ENCODE peak calls at places on chromosomes 2 and 18, in ten cellular contexts. One of them, this sample, is unnamed.
A peak's percentile ranks its signal among the peaks of the same experiment; 100 is the strongest.

GRCh38 chr2:19540739-19541503 is 182.5 kb upstream of the OSR1 start:
- DNase-seq in left cardiac atrium: no peak
- DNase-seq in stimulated activated CD4-positive, alpha-beta T cell treated with anti-CD3 and anti-CD28 coated beads, Interleukin-1b, Interleukin-23, amount 100 ng/mL, for 24 hours: no peak
- DNase-seq in anterior cingulate cortex: no peak
- DNase-seq in activated CD8-positive, alpha-beta T cell treated with anti-CD3 and anti-CD28 coated beads, Interleukin-2, amount 10 ng/mL, durations not matched to agents 7 days and 5 days: no peak
- DNase-seq in H4: peak; percentile 14
- DNase-seq in HT-29: peak; percentile 89
- DNase-seq in foreskin fibroblast: peak; percentile 92
- DNase-seq in uterus: no peak
- DNase-seq in left lung: no peak
- DNase-seq in this sample: no peak

GRCh38 chr2:161586517-161587167 is 37.6 kb upstream of the SLC4A10 start:
- DNase-seq in left cardiac atrium: no peak
- DNase-seq in stimulated activated CD4-positive, alpha-beta T cell treated with anti-CD3 and anti-CD28 coated beads, Interleukin-1b, Interleukin-23, amount 100 ng/mL, for 24 hours: no peak
- DNase-seq in anterior cingulate cortex: no peak
- DNase-seq in activated CD8-positive, alpha-beta T cell treated with anti-CD3 and anti-CD28 coated beads, Interleukin-2, amount 10 ng/mL, durations not matched to agents 7 days and 5 days: no peak
- DNase-seq in H4: peak; percentile 14
- DNase-seq in HT-29: peak; percentile 58
- DNase-seq in foreskin fibroblast: peak; percentile 1
- DNase-seq in uterus: no peak
- DNase-seq in left lung: no peak
- DNase-seq in this sample: peak; percentile 17

GRCh38 chr2:37230581-37230980 is 815 bp downstream of the CEBPZ start:
- DNase-seq in left cardiac atrium: no peak
- DNase-seq in stimulated activated CD4-positive, alpha-beta T cell treated with anti-CD3 and anti-CD28 coated beads, Interleukin-1b, Interleukin-23, amount 100 ng/mL, for 24 hours: no peak
- DNase-seq in anterior cingulate cortex: no peak
- DNase-seq in activated CD8-positive, alpha-beta T cell treated with anti-CD3 and anti-CD28 coated beads, Interleukin-2, amount 10 ng/mL, durations not matched to agents 7 days and 5 days: no peak
- DNase-seq in H4: no peak
- DNase-seq in HT-29: peak; percentile 43
- DNase-seq in foreskin fibroblast: no peak
- DNase-seq in uterus: no peak
- DNase-seq in left lung: no peak
- DNase-seq in this sample: peak; percentile 5

GRCh38 chr2:180707867-180708205 is 272.6 kb upstream of the UBE2E3 start:
- DNase-seq in left cardiac atrium: no peak
- DNase-seq in stimulated activated CD4-positive, alpha-beta T cell treated with anti-CD3 and anti-CD28 coated beads, Interleukin-1b, Interleukin-23, amount 100 ng/mL, for 24 hours: no peak
- DNase-seq in anterior cingulate cortex: no peak
- DNase-seq in activated CD8-positive, alpha-beta T cell treated with anti-CD3 and anti-CD28 coated beads, Interleukin-2, amount 10 ng/mL, durations not matched to agents 7 days and 5 days: no peak
- DNase-seq in H4: peak; percentile 87
- DNase-seq in HT-29: peak; percentile 74
- DNase-seq in foreskin fibroblast: peak; percentile 95
- DNase-seq in uterus: no peak
- DNase-seq in left lung: no peak
- DNase-seq in this sample: no peak

GRCh38 chr18:77223653-77224052 is 26.0 kb upstream of the GALR1 start:
- DNase-seq in left cardiac atrium: no peak
- DNase-seq in stimulated activated CD4-positive, alpha-beta T cell treated with anti-CD3 and anti-CD28 coated beads, Interleukin-1b, Interleukin-23, amount 100 ng/mL, for 24 hours: no peak
- DNase-seq in anterior cingulate cortex: no peak
- DNase-seq in activated CD8-positive, alpha-beta T cell treated with anti-CD3 and anti-CD28 coated beads, Interleukin-2, amount 10 ng/mL, durations not matched to agents 7 days and 5 days: no peak
- DNase-seq in H4: peak; percentile 85
- DNase-seq in HT-29: no peak
- DNase-seq in foreskin fibroblast: no peak
- DNase-seq in uterus: no peak
- DNase-seq in left lung: no peak
- DNase-seq in this sample: no peak

GRCh38 chr2:237432484-237433092 is 18.6 kb upstream of the COL6A3 start:
- DNase-seq in left cardiac atrium: peak; percentile 61
- DNase-seq in stimulated activated CD4-positive, alpha-beta T cell treated with anti-CD3 and anti-CD28 coated beads, Interleukin-1b, Interleukin-23, amount 100 ng/mL, for 24 hours: peak; percentile 86
- DNase-seq in anterior cingulate cortex: no peak
- DNase-seq in activated CD8-positive, alpha-beta T cell treated with anti-CD3 and anti-CD28 coated beads, Interleukin-2, amount 10 ng/mL, durations not matched to agents 7 days and 5 days: peak; percentile 76
- DNase-seq in H4: peak; percentile 92
- DNase-seq in HT-29: peak; percentile 23
- DNase-seq in foreskin fibroblast: peak; percentile 99
- DNase-seq in uterus: no peak
- DNase-seq in left lung: peak; percentile 76
- DNase-seq in this sample: no peak

GRCh38 chr2:46157072-46157965 is 139.9 kb upstream of the EPAS1 start:
- DNase-seq in left cardiac atrium: peak; percentile 45
- DNase-seq in stimulated activated CD4-positive, alpha-beta T cell treated with anti-CD3 and anti-CD28 coated beads, Interleukin-1b, Interleukin-23, amount 100 ng/mL, for 24 hours: no peak
- DNase-seq in anterior cingulate cortex: no peak
- DNase-seq in activated CD8-positive, alpha-beta T cell treated with anti-CD3 and anti-CD28 coated beads, Interleukin-2, amount 10 ng/mL, durations not matched to agents 7 days and 5 days: no peak
- DNase-seq in H4: no peak
- DNase-seq in HT-29: no peak
- DNase-seq in foreskin fibroblast: no peak
- DNase-seq in uterus: no peak
- DNase-seq in left lung: no peak
- DNase-seq in this sample: no peak

GRCh38 chr2:233074106-233074505 is 14.0 kb downstream of the INPP5D start:
- DNase-seq in left cardiac atrium: no peak
- DNase-seq in stimulated activated CD4-positive, alpha-beta T cell treated with anti-CD3 and anti-CD28 coated beads, Interleukin-1b, Interleukin-23, amount 100 ng/mL, for 24 hours: no peak
- DNase-seq in anterior cingulate cortex: no peak
- DNase-seq in activated CD8-positive, alpha-beta T cell treated with anti-CD3 and anti-CD28 coated beads, Interleukin-2, amount 10 ng/mL, durations not matched to agents 7 days and 5 days: no peak
- DNase-seq in H4: no peak
- DNase-seq in HT-29: no peak
- DNase-seq in foreskin fibroblast: no peak
- DNase-seq in uterus: no peak
- DNase-seq in left lung: no peak
- DNase-seq in this sample: no peak

GRCh38 chr2:121888189-121888557 is 132.7 kb downstream of the TSN start:
- DNase-seq in left cardiac atrium: no peak
- DNase-seq in stimulated activated CD4-positive, alpha-beta T cell treated with anti-CD3 and anti-CD28 coated beads, Interleukin-1b, Interleukin-23, amount 100 ng/mL, for 24 hours: no peak
- DNase-seq in anterior cingulate cortex: no peak
- DNase-seq in activated CD8-positive, alpha-beta T cell treated with anti-CD3 and anti-CD28 coated beads, Interleukin-2, amount 10 ng/mL, durations not matched to agents 7 days and 5 days: peak; percentile 30
- DNase-seq in H4: no peak
- DNase-seq in HT-29: peak; percentile 51
- DNase-seq in foreskin fibroblast: no peak
- DNase-seq in uterus: no peak
- DNase-seq in left lung: no peak
- DNase-seq in this sample: peak; percentile 31

GRCh38 chr2:163348843-163349395 is 386.9 kb downstream of the FIGN start:
- DNase-seq in left cardiac atrium: peak; percentile 19
- DNase-seq in stimulated activated CD4-positive, alpha-beta T cell treated with anti-CD3 and anti-CD28 coated beads, Interleukin-1b, Interleukin-23, amount 100 ng/mL, for 24 hours: no peak
- DNase-seq in anterior cingulate cortex: no peak
- DNase-seq in activated CD8-positive, alpha-beta T cell treated with anti-CD3 and anti-CD28 coated beads, Interleukin-2, amount 10 ng/mL, durations not matched to agents 7 days and 5 days: no peak
- DNase-seq in H4: peak; percentile 86
- DNase-seq in HT-29: peak; percentile 83
- DNase-seq in foreskin fibroblast: peak; percentile 79
- DNase-seq in uterus: peak; percentile 15
- DNase-seq in left lung: no peak
- DNase-seq in this sample: no peak

GRCh38 chr2:5250482-5250881 is 441.7 kb upstream of the SOX11 start:
- DNase-seq in left cardiac atrium: no peak
- DNase-seq in stimulated activated CD4-positive, alpha-beta T cell treated with anti-CD3 and anti-CD28 coated beads, Interleukin-1b, Interleukin-23, amount 100 ng/mL, for 24 hours: no peak
- DNase-seq in anterior cingulate cortex: no peak
- DNase-seq in activated CD8-positive, alpha-beta T cell treated with anti-CD3 and anti-CD28 coated beads, Interleukin-2, amount 10 ng/mL, durations not matched to agents 7 days and 5 days: no peak
- DNase-seq in H4: no peak
- DNase-seq in HT-29: no peak
- DNase-seq in foreskin fibroblast: no peak
- DNase-seq in uterus: no peak
- DNase-seq in left lung: no peak
- DNase-seq in this sample: no peak

GRCh38 chr18:59377938-59378337 is 18.9 kb upstream of the LMAN1 start:
- DNase-seq in left cardiac atrium: no peak
- DNase-seq in stimulated activated CD4-positive, alpha-beta T cell treated with anti-CD3 and anti-CD28 coated beads, Interleukin-1b, Interleukin-23, amount 100 ng/mL, for 24 hours: no peak
- DNase-seq in anterior cingulate cortex: no peak
- DNase-seq in activated CD8-positive, alpha-beta T cell treated with anti-CD3 and anti-CD28 coated beads, Interleukin-2, amount 10 ng/mL, durations not matched to agents 7 days and 5 days: no peak
- DNase-seq in H4: no peak
- DNase-seq in HT-29: no peak
- DNase-seq in foreskin fibroblast: no peak
- DNase-seq in uterus: no peak
- DNase-seq in left lung: no peak
- DNase-seq in this sample: no peak

GRCh38 chr18:8730080-8730827 is 24.9 kb downstream of the MTCL1 start:
- DNase-seq in left cardiac atrium: peak; percentile 85
- DNase-seq in stimulated activated CD4-positive, alpha-beta T cell treated with anti-CD3 and anti-CD28 coated beads, Interleukin-1b, Interleukin-23, amount 100 ng/mL, for 24 hours: no peak
- DNase-seq in anterior cingulate cortex: no peak
- DNase-seq in activated CD8-positive, alpha-beta T cell treated with anti-CD3 and anti-CD28 coated beads, Interleukin-2, amount 10 ng/mL, durations not matched to agents 7 days and 5 days: no peak
- DNase-seq in H4: peak; percentile 67
- DNase-seq in HT-29: peak; percentile 89
- DNase-seq in foreskin fibroblast: no peak
- DNase-seq in uterus: peak; percentile 54
- DNase-seq in left lung: no peak
- DNase-seq in this sample: no peak

GRCh38 chr2:20444993-20445910 is 1.6 kb upstream of the RHOB start:
- DNase-seq in left cardiac atrium: no peak
- DNase-seq in stimulated activated CD4-positive, alpha-beta T cell treated with anti-CD3 and anti-CD28 coated beads, Interleukin-1b, Interleukin-23, amount 100 ng/mL, for 24 hours: no peak
- DNase-seq in anterior cingulate cortex: no peak
- DNase-seq in activated CD8-positive, alpha-beta T cell treated with anti-CD3 and anti-CD28 coated beads, Interleukin-2, amount 10 ng/mL, durations not matched to agents 7 days and 5 days: no peak
- DNase-seq in H4: no peak
- DNase-seq in HT-29: no peak
- DNase-seq in foreskin fibroblast: no peak
- DNase-seq in uterus: peak; percentile 49
- DNase-seq in left lung: no peak
- DNase-seq in this sample: no peak

GRCh38 chr2:73083886-73084792 is 12.6 kb upstream of the SFXN5 start:
- DNase-seq in left cardiac atrium: no peak
- DNase-seq in stimulated activated CD4-positive, alpha-beta T cell treated with anti-CD3 and anti-CD28 coated beads, Interleukin-1b, Interleukin-23, amount 100 ng/mL, for 24 hours: no peak
- DNase-seq in anterior cingulate cortex: no peak
- DNase-seq in activated CD8-positive, alpha-beta T cell treated with anti-CD3 and anti-CD28 coated beads, Interleukin-2, amount 10 ng/mL, durations not matched to agents 7 days and 5 days: no peak
- DNase-seq in H4: no peak
- DNase-seq in HT-29: no peak
- DNase-seq in foreskin fibroblast: no peak
- DNase-seq in uterus: no peak
- DNase-seq in left lung: no peak
- DNase-seq in this sample: no peak

GRCh38 chr2:85376291-85377065 is 21.9 kb downstream of the ELMOD3 start:
- DNase-seq in left cardiac atrium: no peak
- DNase-seq in stimulated activated CD4-positive, alpha-beta T cell treated with anti-CD3 and anti-CD28 coated beads, Interleukin-1b, Interleukin-23, amount 100 ng/mL, for 24 hours: no peak
- DNase-seq in anterior cingulate cortex: no peak
- DNase-seq in activated CD8-positive, alpha-beta T cell treated with anti-CD3 and anti-CD28 coated beads, Interleukin-2, amount 10 ng/mL, durations not matched to agents 7 days and 5 days: no peak
- DNase-seq in H4: no peak
- DNase-seq in HT-29: no peak
- DNase-seq in foreskin fibroblast: no peak
- DNase-seq in uterus: no peak
- DNase-seq in left lung: no peak
- DNase-seq in this sample: no peak

GRCh38 chr2:101387151-101387807 is at the start of gene CREG2:
- DNase-seq in left cardiac atrium: peak; percentile 72
- DNase-seq in stimulated activated CD4-positive, alpha-beta T cell treated with anti-CD3 and anti-CD28 coated beads, Interleukin-1b, Interleukin-23, amount 100 ng/mL, for 24 hours: peak; percentile 45
- DNase-seq in anterior cingulate cortex: peak; percentile 48
- DNase-seq in activated CD8-positive, alpha-beta T cell treated with anti-CD3 and anti-CD28 coated beads, Interleukin-2, amount 10 ng/mL, durations not matched to agents 7 days and 5 days: peak; percentile 62
- DNase-seq in H4: peak; percentile 20
- DNase-seq in HT-29: peak; percentile 49
- DNase-seq in foreskin fibroblast: peak; percentile 55
- DNase-seq in uterus: no peak
- DNase-seq in left lung: peak; percentile 88
- DNase-seq in this sample: peak; percentile 55

GRCh38 chr2:232632229-232632903 is 1.0 kb upstream of the EFHD1 start:
- DNase-seq in left cardiac atrium: no peak
- DNase-seq in stimulated activated CD4-positive, alpha-beta T cell treated with anti-CD3 and anti-CD28 coated beads, Interleukin-1b, Interleukin-23, amount 100 ng/mL, for 24 hours: no peak
- DNase-seq in anterior cingulate cortex: no peak
- DNase-seq in activated CD8-positive, alpha-beta T cell treated with anti-CD3 and anti-CD28 coated beads, Interleukin-2, amount 10 ng/mL, durations not matched to agents 7 days and 5 days: no peak
- DNase-seq in H4: no peak
- DNase-seq in HT-29: no peak
- DNase-seq in foreskin fibroblast: no peak
- DNase-seq in uterus: peak; percentile 29
- DNase-seq in left lung: peak; percentile 30
- DNase-seq in this sample: no peak

GRCh38 chr18:77019641-77020040 is 112.9 kb downstream of the MBP start:
- DNase-seq in left cardiac atrium: no peak
- DNase-seq in stimulated activated CD4-positive, alpha-beta T cell treated with anti-CD3 and anti-CD28 coated beads, Interleukin-1b, Interleukin-23, amount 100 ng/mL, for 24 hours: no peak
- DNase-seq in anterior cingulate cortex: no peak
- DNase-seq in activated CD8-positive, alpha-beta T cell treated with anti-CD3 and anti-CD28 coated beads, Interleukin-2, amount 10 ng/mL, durations not matched to agents 7 days and 5 days: no peak
- DNase-seq in H4: no peak
- DNase-seq in HT-29: no peak
- DNase-seq in foreskin fibroblast: no peak
- DNase-seq in uterus: no peak
- DNase-seq in left lung: no peak
- DNase-seq in this sample: no peak

GRCh38 chr2:127829845-127830246 is 18.9 kb upstream of the WDR33 start:
- DNase-seq in left cardiac atrium: no peak
- DNase-seq in stimulated activated CD4-positive, alpha-beta T cell treated with anti-CD3 and anti-CD28 coated beads, Interleukin-1b, Interleukin-23, amount 100 ng/mL, for 24 hours: peak; percentile 59
- DNase-seq in anterior cingulate cortex: no peak
- DNase-seq in activated CD8-positive, alpha-beta T cell treated with anti-CD3 and anti-CD28 coated beads, Interleukin-2, amount 10 ng/mL, durations not matched to agents 7 days and 5 days: peak; percentile 84
- DNase-seq in H4: peak; percentile 69
- DNase-seq in HT-29: no peak
- DNase-seq in foreskin fibroblast: no peak
- DNase-seq in uterus: no peak
- DNase-seq in left lung: no peak
- DNase-seq in this sample: peak; percentile 89

GRCh38 chr2:32008811-32009478 is 1.9 kb downstream of the MEMO1 start:
- DNase-seq in left cardiac atrium: no peak
- DNase-seq in stimulated activated CD4-positive, alpha-beta T cell treated with anti-CD3 and anti-CD28 coated beads, Interleukin-1b, Interleukin-23, amount 100 ng/mL, for 24 hours: no peak
- DNase-seq in anterior cingulate cortex: no peak
- DNase-seq in activated CD8-positive, alpha-beta T cell treated with anti-CD3 and anti-CD28 coated beads, Interleukin-2, amount 10 ng/mL, durations not matched to agents 7 days and 5 days: no peak
- DNase-seq in H4: no peak
- DNase-seq in HT-29: peak; percentile 50
- DNase-seq in foreskin fibroblast: peak; percentile 12
- DNase-seq in uterus: no peak
- DNase-seq in left lung: no peak
- DNase-seq in this sample: no peak

GRCh38 chr2:236034974-236035373 is 133.2 kb downstream of the GBX2 start:
- DNase-seq in left cardiac atrium: no peak
- DNase-seq in stimulated activated CD4-positive, alpha-beta T cell treated with anti-CD3 and anti-CD28 coated beads, Interleukin-1b, Interleukin-23, amount 100 ng/mL, for 24 hours: no peak
- DNase-seq in anterior cingulate cortex: no peak
- DNase-seq in activated CD8-positive, alpha-beta T cell treated with anti-CD3 and anti-CD28 coated beads, Interleukin-2, amount 10 ng/mL, durations not matched to agents 7 days and 5 days: no peak
- DNase-seq in H4: no peak
- DNase-seq in HT-29: no peak
- DNase-seq in foreskin fibroblast: no peak
- DNase-seq in uterus: no peak
- DNase-seq in left lung: no peak
- DNase-seq in this sample: no peak

GRCh38 chr2:70133521-70134348 is 46.5 kb downstream of the PCBP1 start:
- DNase-seq in left cardiac atrium: no peak
- DNase-seq in stimulated activated CD4-positive, alpha-beta T cell treated with anti-CD3 and anti-CD28 coated beads, Interleukin-1b, Interleukin-23, amount 100 ng/mL, for 24 hours: no peak
- DNase-seq in anterior cingulate cortex: no peak
- DNase-seq in activated CD8-positive, alpha-beta T cell treated with anti-CD3 and anti-CD28 coated beads, Interleukin-2, amount 10 ng/mL, durations not matched to agents 7 days and 5 days: peak; percentile 49
- DNase-seq in H4: no peak
- DNase-seq in HT-29: no peak
- DNase-seq in foreskin fibroblast: no peak
- DNase-seq in uterus: no peak
- DNase-seq in left lung: no peak
- DNase-seq in this sample: peak; percentile 30

GRCh38 chr2:190815223-190815622 is 65.4 kb upstream of the GLS start:
- DNase-seq in left cardiac atrium: no peak
- DNase-seq in stimulated activated CD4-positive, alpha-beta T cell treated with anti-CD3 and anti-CD28 coated beads, Interleukin-1b, Interleukin-23, amount 100 ng/mL, for 24 hours: no peak
- DNase-seq in anterior cingulate cortex: no peak
- DNase-seq in activated CD8-positive, alpha-beta T cell treated with anti-CD3 and anti-CD28 coated beads, Interleukin-2, amount 10 ng/mL, durations not matched to agents 7 days and 5 days: no peak
- DNase-seq in H4: no peak
- DNase-seq in HT-29: peak; percentile 53
- DNase-seq in foreskin fibroblast: no peak
- DNase-seq in uterus: no peak
- DNase-seq in left lung: no peak
- DNase-seq in this sample: no peak

GRCh38 chr2:136527560-136527959 is 237.8 kb upstream of the THSD7B start:
- DNase-seq in left cardiac atrium: no peak
- DNase-seq in stimulated activated CD4-positive, alpha-beta T cell treated with anti-CD3 and anti-CD28 coated beads, Interleukin-1b, Interleukin-23, amount 100 ng/mL, for 24 hours: no peak
- DNase-seq in anterior cingulate cortex: no peak
- DNase-seq in activated CD8-positive, alpha-beta T cell treated with anti-CD3 and anti-CD28 coated beads, Interleukin-2, amount 10 ng/mL, durations not matched to agents 7 days and 5 days: peak; percentile 41
- DNase-seq in H4: no peak
- DNase-seq in HT-29: peak; percentile 39
- DNase-seq in foreskin fibroblast: no peak
- DNase-seq in uterus: no peak
- DNase-seq in left lung: no peak
- DNase-seq in this sample: no peak

GRCh38 chr2:205834776-205835175 is 152.5 kb downstream of the NRP2 start:
- DNase-seq in left cardiac atrium: no peak
- DNase-seq in stimulated activated CD4-positive, alpha-beta T cell treated with anti-CD3 and anti-CD28 coated beads, Interleukin-1b, Interleukin-23, amount 100 ng/mL, for 24 hours: no peak
- DNase-seq in anterior cingulate cortex: no peak
- DNase-seq in activated CD8-positive, alpha-beta T cell treated with anti-CD3 and anti-CD28 coated beads, Interleukin-2, amount 10 ng/mL, durations not matched to agents 7 days and 5 days: no peak
- DNase-seq in H4: no peak
- DNase-seq in HT-29: no peak
- DNase-seq in foreskin fibroblast: no peak
- DNase-seq in uterus: peak; percentile 43
- DNase-seq in left lung: no peak
- DNase-seq in this sample: no peak

GRCh38 chr18:2104620-2105462 is 466.5 kb downstream of the METTL4 start:
- DNase-seq in left cardiac atrium: peak; percentile 47
- DNase-seq in stimulated activated CD4-positive, alpha-beta T cell treated with anti-CD3 and anti-CD28 coated beads, Interleukin-1b, Interleukin-23, amount 100 ng/mL, for 24 hours: peak; percentile 26
- DNase-seq in anterior cingulate cortex: no peak
- DNase-seq in activated CD8-positive, alpha-beta T cell treated with anti-CD3 and anti-CD28 coated beads, Interleukin-2, amount 10 ng/mL, durations not matched to agents 7 days and 5 days: peak; percentile 66
- DNase-seq in H4: peak; percentile 49
- DNase-seq in HT-29: peak; percentile 82
- DNase-seq in foreskin fibroblast: peak; percentile 12
- DNase-seq in uterus: no peak
- DNase-seq in left lung: peak; percentile 87
- DNase-seq in this sample: peak; percentile 59

GRCh38 chr2:191611614-191612013 is 66.3 kb upstream of the NABP1 start:
- DNase-seq in left cardiac atrium: no peak
- DNase-seq in stimulated activated CD4-positive, alpha-beta T cell treated with anti-CD3 and anti-CD28 coated beads, Interleukin-1b, Interleukin-23, amount 100 ng/mL, for 24 hours: no peak
- DNase-seq in anterior cingulate cortex: no peak
- DNase-seq in activated CD8-positive, alpha-beta T cell treated with anti-CD3 and anti-CD28 coated beads, Interleukin-2, amount 10 ng/mL, durations not matched to agents 7 days and 5 days: no peak
- DNase-seq in H4: no peak
- DNase-seq in HT-29: no peak
- DNase-seq in foreskin fibroblast: no peak
- DNase-seq in uterus: no peak
- DNase-seq in left lung: no peak
- DNase-seq in this sample: peak; percentile 25